ENCODE peak calls at places on chromosomes 11 and 22, in six cellular contexts. One of them, this sample, is unnamed.

GRCh38 chr22:44193537-44193896 is 12.8 kb downstream of the PARVG start:
- DNase-seq in body of pancreas: no peak
- DNase-seq in cardiac muscle cell: no peak
- DNase-seq in NCI-H1417: no peak
- DNase-seq in endodermal cell: no peak
- DNase-seq in neural crest cell: no peak
- DNase-seq in this sample: no peak

GRCh38 chr11:66626382-66626781 is 10.0 kb downstream of the RBM14 start:
- DNase-seq in NCI-H1417: no peak
- DNase-seq in cardiac muscle cell: no peak
- DNase-seq in body of pancreas: no peak
- DNase-seq in endodermal cell: no peak
- DNase-seq in neural crest cell: no peak
- DNase-seq in this sample: no peak

GRCh38 chr11:57781529-57781943 is 19.9 kb downstream of the CTNND1 start:
- DNase-seq in body of pancreas: peak
- DNase-seq in endodermal cell: peak
- DNase-seq in NCI-H1417: no peak
- DNase-seq in cardiac muscle cell: no peak
- DNase-seq in neural crest cell: no peak
- DNase-seq in this sample: no peak

GRCh38 chr22:46531776-46532175 is 5.6 kb downstream of the CELSR1 start:
- DNase-seq in neural crest cell: no peak
- DNase-seq in body of pancreas: no peak
- DNase-seq in NCI-H1417: no peak
- DNase-seq in cardiac muscle cell: no peak
- DNase-seq in endodermal cell: peak
- DNase-seq in this sample: no peak

GRCh38 chr11:36376315-36376887 is 80.3 kb downstream of the PRR5L start:
- DNase-seq in neural crest cell: no peak
- DNase-seq in body of pancreas: no peak
- DNase-seq in cardiac muscle cell: peak
- DNase-seq in endodermal cell: peak
- DNase-seq in NCI-H1417: peak
- DNase-seq in this sample: no peak

GRCh38 chr11:116199182-116199581 is 573.6 kb downstream of the BUD13 start:
- DNase-seq in body of pancreas: no peak
- DNase-seq in neural crest cell: no peak
- DNase-seq in endodermal cell: no peak
- DNase-seq in NCI-H1417: peak
- DNase-seq in cardiac muscle cell: no peak
- DNase-seq in this sample: no peak

GRCh38 chr11:110463153-110463552 is 33.4 kb downstream of the FDX1 start:
- DNase-seq in cardiac muscle cell: peak
- DNase-seq in NCI-H1417: peak
- DNase-seq in neural crest cell: peak
- DNase-seq in body of pancreas: no peak
- DNase-seq in endodermal cell: peak
- DNase-seq in this sample: no peak

GRCh38 chr22:32112380-32112779 is 46.7 kb downstream of the C22orf42 start:
- DNase-seq in NCI-H1417: no peak
- DNase-seq in body of pancreas: no peak
- DNase-seq in cardiac muscle cell: no peak
- DNase-seq in endodermal cell: no peak
- DNase-seq in neural crest cell: no peak
- DNase-seq in this sample: no peak

GRCh38 chr11:126583594-126583993 is 228.1 kb downstream of the ST3GAL4 start:
- DNase-seq in endodermal cell: no peak
- DNase-seq in body of pancreas: no peak
- DNase-seq in NCI-H1417: no peak
- DNase-seq in cardiac muscle cell: no peak
- DNase-seq in neural crest cell: no peak
- DNase-seq in this sample: no peak

GRCh38 chr11:43212279-43212678 is 99.5 kb upstream of the API5 start:
- DNase-seq in NCI-H1417: no peak
- DNase-seq in body of pancreas: no peak
- DNase-seq in endodermal cell: peak
- DNase-seq in cardiac muscle cell: no peak
- DNase-seq in neural crest cell: no peak
- DNase-seq in this sample: no peak

GRCh38 chr11:42951266-42951665 is 360.5 kb upstream of the API5 start:
- DNase-seq in neural crest cell: no peak
- DNase-seq in NCI-H1417: no peak
- DNase-seq in body of pancreas: peak
- DNase-seq in cardiac muscle cell: no peak
- DNase-seq in endodermal cell: no peak
- DNase-seq in this sample: no peak

GRCh38 chr22:49855491-49855911 is 1.9 kb downstream of the ZBED4 start:
- DNase-seq in endodermal cell: no peak
- DNase-seq in neural crest cell: no peak
- DNase-seq in NCI-H1417: peak
- DNase-seq in body of pancreas: peak
- DNase-seq in cardiac muscle cell: peak
- DNase-seq in this sample: no peak

GRCh38 chr22:19823638-19824196 is 31.0 kb downstream of the GNB1L start:
- DNase-seq in neural crest cell: no peak
- DNase-seq in body of pancreas: no peak
- DNase-seq in NCI-H1417: peak
- DNase-seq in cardiac muscle cell: no peak
- DNase-seq in endodermal cell: peak
- DNase-seq in this sample: no peak

GRCh38 chr11:116960916-116961315 is 123.5 kb upstream of the APOA1 start:
- DNase-seq in body of pancreas: peak
- DNase-seq in neural crest cell: no peak
- DNase-seq in endodermal cell: peak
- DNase-seq in NCI-H1417: peak
- DNase-seq in cardiac muscle cell: peak
- DNase-seq in this sample: peak

GRCh38 chr11:71372693-71373657 is 75.2 kb downstream of the DHCR7 start:
- DNase-seq in neural crest cell: no peak
- DNase-seq in NCI-H1417: peak
- DNase-seq in endodermal cell: no peak
- DNase-seq in body of pancreas: no peak
- DNase-seq in cardiac muscle cell: peak
- DNase-seq in this sample: no peak

GRCh38 chr11:105181521-105181920 is 42.0 kb upstream of the CARD18 start:
- DNase-seq in body of pancreas: no peak
- DNase-seq in neural crest cell: no peak
- DNase-seq in NCI-H1417: no peak
- DNase-seq in cardiac muscle cell: peak
- DNase-seq in endodermal cell: no peak
- DNase-seq in this sample: no peak

GRCh38 chr11:45035440-45035839 is 84.8 kb upstream of the TP53I11 start:
- DNase-seq in neural crest cell: no peak
- DNase-seq in endodermal cell: no peak
- DNase-seq in body of pancreas: no peak
- DNase-seq in cardiac muscle cell: no peak
- DNase-seq in NCI-H1417: no peak
- DNase-seq in this sample: no peak

GRCh38 chr22:30210235-30210831 is 36.2 kb downstream of the LIF start:
- DNase-seq in endodermal cell: peak
- DNase-seq in cardiac muscle cell: peak
- DNase-seq in body of pancreas: peak
- DNase-seq in neural crest cell: peak
- DNase-seq in NCI-H1417: no peak
- DNase-seq in this sample: no peak

GRCh38 chr22:48498526-48499331 is 1328.9 kb downstream of the BRD1 start:
- DNase-seq in cardiac muscle cell: no peak
- DNase-seq in neural crest cell: no peak
- DNase-seq in endodermal cell: peak
- DNase-seq in NCI-H1417: no peak
- DNase-seq in body of pancreas: no peak
- DNase-seq in this sample: no peak

GRCh38 chr11:65921876-65922275 is 2.6 kb downstream of the DRAP1 start:
- DNase-seq in neural crest cell: no peak
- DNase-seq in NCI-H1417: no peak
- DNase-seq in body of pancreas: no peak
- DNase-seq in endodermal cell: no peak
- DNase-seq in cardiac muscle cell: no peak
- DNase-seq in this sample: no peak

GRCh38 chr11:110081462-110082233 is 11.5 kb upstream of the ZC3H12C start:
- DNase-seq in neural crest cell: no peak
- DNase-seq in body of pancreas: no peak
- DNase-seq in endodermal cell: no peak
- DNase-seq in NCI-H1417: no peak
- DNase-seq in cardiac muscle cell: no peak
- DNase-seq in this sample: no peak

GRCh38 chr11:93686812-93687211 is 25.3 kb downstream of the CEP295 start:
- DNase-seq in endodermal cell: no peak
- DNase-seq in NCI-H1417: no peak
- DNase-seq in body of pancreas: no peak
- DNase-seq in cardiac muscle cell: peak
- DNase-seq in neural crest cell: no peak
- DNase-seq in this sample: no peak

GRCh38 chr22:44357296-44357961 is 44.7 kb upstream of the SHISAL1 start:
- DNase-seq in neural crest cell: no peak
- DNase-seq in body of pancreas: peak
- DNase-seq in endodermal cell: peak
- DNase-seq in cardiac muscle cell: no peak
- DNase-seq in NCI-H1417: peak
- DNase-seq in this sample: no peak

GRCh38 chr22:27153386-27153785 is 496.0 kb downstream of the MIAT start:
- DNase-seq in neural crest cell: no peak
- DNase-seq in NCI-H1417: no peak
- DNase-seq in body of pancreas: no peak
- DNase-seq in cardiac muscle cell: no peak
- DNase-seq in endodermal cell: no peak
- DNase-seq in this sample: no peak

GRCh38 chr11:58028687-58029411 is 1.9 kb upstream of the OR6Q1 start:
- DNase-seq in endodermal cell: no peak
- DNase-seq in NCI-H1417: no peak
- DNase-seq in body of pancreas: no peak
- DNase-seq in cardiac muscle cell: no peak
- DNase-seq in neural crest cell: no peak
- DNase-seq in this sample: no peak

GRCh38 chr11:101354801-101355200 is 225.2 kb upstream of the PGR start:
- DNase-seq in NCI-H1417: no peak
- DNase-seq in endodermal cell: no peak
- DNase-seq in neural crest cell: no peak
- DNase-seq in body of pancreas: no peak
- DNase-seq in cardiac muscle cell: no peak
- DNase-seq in this sample: no peak

GRCh38 chr22:19760652-19761002 is at the start of gene TBX1:
- DNase-seq in neural crest cell: no peak
- DNase-seq in NCI-H1417: peak
- DNase-seq in cardiac muscle cell: no peak
- DNase-seq in body of pancreas: no peak
- DNase-seq in endodermal cell: no peak
- DNase-seq in this sample: no peak

This sample was measured in HS-5.